ENCODE peak calls at places on chromosomes 11 and 22, in nine cellular contexts. R, M, N, O, S, Y, L, F and P are unnamed samples.

GRCh38 chr11:1538153-1538552 is 33.9 kb downstream of the DUSP8 start:
- DNase-seq in R (no peak), M (no peak), N (no peak), O (no peak), S (no peak), Y (no peak), L (no peak), F (no peak), P (no peak)

GRCh38 chr11:94583885-94584500 is 16.8 kb downstream of the PIWIL4 start:
- DNase-seq in R (no peak), M (no peak), N (no peak), O (no peak), S (no peak), Y (no peak), L (no peak), F (no peak), P (no peak)

GRCh38 chr22:46436595-46437163 is 100.7 kb downstream of the CELSR1 start:
- DNase-seq in R (no peak), M (no peak), N (no peak), O (no peak), S (no peak), Y (peak; percentile 26), L (peak; percentile 79), F (peak; percentile 52), P (no peak)

GRCh38 chr11:72721689-72722049 is 30.5 kb downstream of the ARAP1 start:
- DNase-seq in R (no peak), M (no peak), N (peak; percentile 15), O (no peak), S (no peak), Y (no peak), L (no peak), F (peak; percentile 75), P (no peak)

GRCh38 chr11:46850829-46851380 is 4.8 kb upstream of the CKAP5 start:
- DNase-seq in R (no peak), M (no peak), N (no peak), O (no peak), S (no peak), Y (no peak), L (no peak), F (no peak), P (no peak)

GRCh38 chr11:122354029-122354697 is 238.1 kb upstream of the BLID start:
- DNase-seq in R (no peak), M (peak; percentile 2), N (no peak), O (no peak), S (no peak), Y (no peak), L (no peak), F (no peak), P (no peak)

GRCh38 chr11:4202749-4203148 is 108.2 kb downstream of the RRM1 start:
- DNase-seq in R (no peak), M (no peak), N (no peak), O (no peak), S (no peak), Y (no peak), L (no peak), F (no peak), P (no peak)

GRCh38 chr11:614091-614582 is 1.6 kb downstream of the IRF7 start:
- DNase-seq in R (no peak), M (no peak), N (no peak), O (no peak), S (no peak), Y (no peak), L (no peak), F (peak; percentile 18), P (no peak)

GRCh38 chr11:44424841-44425240 is 114.9 kb upstream of the ALX4 start:
- DNase-seq in R (no peak), M (no peak), N (no peak), O (no peak), S (no peak), Y (no peak), L (no peak), F (peak; percentile 70), P (no peak)

GRCh38 chr11:6156628-6157367 is 13.3 kb downstream of the OR52B2 start:
- DNase-seq in R (no peak), M (no peak), N (peak; percentile 0), O (no peak), S (no peak), Y (no peak), L (no peak), F (no peak), P (no peak)

GRCh38 chr11:95767498-95767897 is 22.1 kb downstream of the FAM76B start:
- DNase-seq in R (peak; percentile 10), M (peak; percentile 37), N (no peak), O (no peak), S (no peak), Y (peak; percentile 42), L (peak; percentile 53), F (no peak), P (no peak)

GRCh38 chr22:49827307-49827852 is 293 bp downstream of the BRD1 start:
- DNase-seq in R (no peak), M (no peak), N (no peak), O (no peak), S (peak; percentile 56), Y (no peak), L (peak; percentile 33), F (no peak), P (no peak)

GRCh38 chr11:116931206-116931953 is 94.0 kb upstream of the APOA1 start:
- DNase-seq in R (no peak), M (no peak), N (no peak), O (no peak), S (no peak), Y (no peak), L (peak; percentile 10), F (peak; percentile 41), P (no peak)

GRCh38 chr11:67022961-67023956 is at the start of gene SYT12:
- DNase-seq in R (no peak), M (no peak), N (no peak), O (no peak), S (peak; percentile 51), Y (no peak), L (no peak), F (no peak), P (no peak)

GRCh38 chr11:45457649-45458048 is 171.5 kb upstream of the SYT13 start:
- DNase-seq in R (peak; percentile 73), M (peak; percentile 42), N (no peak), O (no peak), S (no peak), Y (peak; percentile 89), L (peak; percentile 82), F (peak; percentile 30), P (no peak)

GRCh38 chr11:23961503-23962338 is 535.1 kb upstream of the LUZP2 start:
- DNase-seq in R (no peak), M (no peak), N (no peak), O (no peak), S (no peak), Y (no peak), L (no peak), F (no peak), P (no peak)

GRCh38 chr11:13065200-13065787 is 56.2 kb downstream of the RASSF10 start:
- DNase-seq in R (no peak), M (no peak), N (no peak), O (no peak), S (no peak), Y (no peak), L (no peak), F (no peak), P (no peak)

GRCh38 chr11:73389134-73389525 is 12.9 kb downstream of the RELT start:
- DNase-seq in R (no peak), M (no peak), N (no peak), O (no peak), S (no peak), Y (no peak), L (peak; percentile 43), F (peak; percentile 44), P (no peak)

GRCh38 chr11:128764617-128765095 is 70.8 kb downstream of the FLI1 start:
- DNase-seq in R (no peak), M (no peak), N (no peak), O (no peak), S (no peak), Y (no peak), L (no peak), F (no peak), P (no peak)

GRCh38 chr22:40808018-40808841 is 10.9 kb downstream of the SLC25A17 start:
- DNase-seq in R (no peak), M (no peak), N (no peak), O (no peak), S (no peak), Y (no peak), L (no peak), F (no peak), P (no peak)

GRCh38 chr11:16788141-16789060 is 50.0 kb downstream of the C11orf58 start:
- DNase-seq in R (peak; percentile 72), M (no peak), N (peak; percentile 17), O (peak; percentile 84), S (peak; percentile 84), Y (peak; percentile 79), L (peak; percentile 78), F (peak; percentile 90), P (peak; percentile 67)

GRCh38 chr11:93484716-93485115 is 58.5 kb downstream of the SMCO4 start:
- DNase-seq in R (no peak), M (peak; percentile 10), N (no peak), O (no peak), S (no peak), Y (no peak), L (no peak), F (no peak), P (no peak)

GRCh38 chr11:7031346-7031957 is 11.2 kb downstream of the NLRP14 start:
- DNase-seq in R (no peak), M (no peak), N (no peak), O (no peak), S (no peak), Y (no peak), L (no peak), F (no peak), P (no peak)

GRCh38 chr11:66595245-66595904 is 2.4 kb downstream of the CCS start:
- DNase-seq in R (peak; percentile 27), M (no peak), N (no peak), O (no peak), S (no peak), Y (no peak), L (no peak), F (no peak), P (peak; percentile 68)

GRCh38 chr11:40187092-40187403 is 1272.4 kb downstream of the LRRC4C start:
- DNase-seq in R (no peak), M (no peak), N (no peak), O (no peak), S (no peak), Y (no peak), L (no peak), F (no peak), P (no peak)

GRCh38 chr22:31537019-31537535 is 40.7 kb downstream of the SFI1 start:
- DNase-seq in R (no peak), M (no peak), N (peak; percentile 64), O (no peak), S (no peak), Y (no peak), L (no peak), F (no peak), P (no peak)

GRCh38 chr22:39106326-39106725 is 9.3 kb downstream of the APOBEC3H start:
- DNase-seq in R (no peak), M (no peak), N (no peak), O (no peak), S (no peak), Y (no peak), L (no peak), F (no peak), P (no peak)

GRCh38 chr11:45145421-45146071 is 893 bp upstream of the PRDM11 start:
- DNase-seq in R (no peak), M (no peak), N (no peak), O (peak; percentile 38), S (peak; percentile 39), Y (no peak), L (peak; percentile 17), F (no peak), P (peak; percentile 30)

GRCh38 chr11:14773755-14774154 is 118.3 kb downstream of the CYP2R1 start:
- DNase-seq in R (peak; percentile 63), M (no peak), N (no peak), O (peak; percentile 5), S (no peak), Y (no peak), L (peak; percentile 3), F (no peak), P (no peak)

GRCh38 chr11:12048936-12049790 is 40.7 kb upstream of the DKK3 start:
- DNase-seq in R (no peak), M (no peak), N (no peak), O (no peak), S (no peak), Y (no peak), L (peak; percentile 30), F (no peak), P (no peak)

GRCh38 chr11:118060879-118061278 is 16.0 kb upstream of the TMPRSS4 start:
- DNase-seq in R (peak; percentile 26), M (no peak), N (no peak), O (no peak), S (no peak), Y (no peak), L (no peak), F (no peak), P (no peak)